ENCODE peak calls at places on chromosomes 16 and 17, in eight cellular contexts. X is SHP77, N is GM04504, M is M059J, A is NCI-H2029, K is cardiac muscle cell, L is putamen, H is ovary. S is an unnamed sample.

GRCh38 chr17:57862410-57862989 is 12.7 kb upstream of the MRPS23 start:
- DNase-seq in N (no peak), X (no peak), M (no peak), A (no peak), H (no peak), L (no peak), K (no peak), S (no peak)

GRCh38 chr16:1105888-1106620 is 10.0 kb upstream of the C1QTNF8 start:
- DNase-seq in K (peak), H (peak), L (peak), A (peak), N (peak), M (peak), X (peak), S (no peak)

GRCh38 chr16:1543085-1543896 is 9.8 kb downstream of the TMEM204 start:
- DNase-seq in L (no peak), K (peak), X (peak), H (peak), N (peak), A (no peak), M (peak), S (peak)

GRCh38 chr16:35200662-35201061 is 1741.2 kb downstream of the TP53TG3F start:
- DNase-seq in X (no peak), A (no peak), H (no peak), M (no peak), K (no peak), L (no peak), N (no peak), S (no peak)

GRCh38 chr16:31168848-31169247 is 11.1 kb upstream of the FUS start:
- DNase-seq in N (no peak), H (no peak), K (no peak), A (no peak), M (peak), L (no peak), X (no peak), S (no peak)

GRCh38 chr17:5283531-5284315 is 1.6 kb downstream of the RABEP1 start:
- DNase-seq in M (peak), H (no peak), L (no peak), K (peak), N (no peak), A (no peak), X (no peak), S (no peak)

GRCh38 chr16:52976539-52977167 is 76.0 kb downstream of the CHD9NB start:
- DNase-seq in M (peak), H (no peak), N (peak), L (no peak), A (no peak), X (no peak), K (peak), S (no peak)

GRCh38 chr17:44780161-44780560 is 21.4 kb downstream of the ADAM11 start:
- DNase-seq in H (no peak), N (no peak), X (no peak), A (no peak), K (no peak), L (no peak), M (no peak), S (no peak)

GRCh38 chr17:76643553-76644148 is at the start of gene ST6GALNAC1:
- DNase-seq in X (no peak), N (no peak), H (no peak), K (no peak), M (no peak), L (no peak), A (no peak), S (no peak)

GRCh38 chr16:89152831-89153700 is 18.5 kb upstream of the CDH15 start:
- DNase-seq in X (no peak), M (no peak), H (no peak), A (no peak), N (no peak), K (no peak), L (no peak), S (no peak)

GRCh38 chr17:21396237-21396636 is 20.1 kb downstream of the KCNJ12 start:
- DNase-seq in A (no peak), H (no peak), N (no peak), L (no peak), X (no peak), K (no peak), M (no peak), S (no peak)

GRCh38 chr17:32525116-32525515 is 38.3 kb downstream of the CDK5R1 start:
- DNase-seq in N (peak), L (no peak), H (no peak), X (no peak), M (peak), K (peak), A (no peak), S (no peak)

GRCh38 chr17:47751471-47751870 is 18.4 kb downstream of the TBX21 start:
- DNase-seq in N (no peak), H (no peak), M (no peak), X (no peak), L (no peak), A (no peak), K (no peak), S (no peak)

GRCh38 chr16:17439580-17439979 is 31.2 kb downstream of the XYLT1 start:
- DNase-seq in H (no peak), N (no peak), K (no peak), L (no peak), M (no peak), X (no peak), A (no peak), S (no peak)

GRCh38 chr17:73027130-73027741 is 65.3 kb downstream of the SLC39A11 start:
- DNase-seq in H (no peak), M (no peak), N (no peak), X (no peak), K (no peak), L (no peak), A (no peak), S (no peak)

GRCh38 chr16:22008215-22009142 is 568 bp downstream of the MOSMO start:
- DNase-seq in X (no peak), M (peak), N (no peak), H (peak), A (no peak), L (no peak), K (peak), S (no peak)

GRCh38 chr17:58313815-58314705 is 14.5 kb downstream of the TSPOAP1 start:
- DNase-seq in M (no peak), K (no peak), X (no peak), A (no peak), N (no peak), H (peak), L (no peak), S (no peak)

S was measured in GM12878.